ENCODE peak calls at places on chromosome 11, in ten cellular contexts. One of them, this sample, is unnamed.

GRCh38 chr11:64118871-64119495 is 46.9 kb downstream of the MACROD1 start:
- DNase-seq in brain microvascular endothelial cell: no peak
- DNase-seq in upper lobe of right lung: no peak
- DNase-seq in SK-N-SH: no peak
- DNase-seq in ovary: no peak
- DNase-seq in kidney: no peak
- DNase-seq in K562: no peak
- DNase-seq in lung: no peak
- DNase-seq in heart left ventricle: no peak
- DNase-seq in HCT116: no peak
- DNase-seq in this sample: no peak

GRCh38 chr11:125768256-125769046 is 10.2 kb downstream of the PATE2 start:
- DNase-seq in brain microvascular endothelial cell: no peak
- DNase-seq in upper lobe of right lung: no peak
- DNase-seq in SK-N-SH: no peak
- DNase-seq in ovary: no peak
- DNase-seq in kidney: peak
- DNase-seq in K562: no peak
- DNase-seq in lung: no peak
- DNase-seq in heart left ventricle: no peak
- DNase-seq in HCT116: no peak
- DNase-seq in this sample: no peak

GRCh38 chr11:72833083-72833733 is 19.0 kb downstream of the ATG16L2 start:
- DNase-seq in brain microvascular endothelial cell: no peak
- DNase-seq in upper lobe of right lung: no peak
- DNase-seq in SK-N-SH: no peak
- DNase-seq in ovary: no peak
- DNase-seq in kidney: no peak
- DNase-seq in K562: no peak
- DNase-seq in lung: no peak
- DNase-seq in heart left ventricle: no peak
- DNase-seq in HCT116: no peak
- DNase-seq in this sample: no peak

GRCh38 chr11:73980001-73980960 is 2.4 kb downstream of the UCP2 start:
- DNase-seq in brain microvascular endothelial cell: no peak
- DNase-seq in upper lobe of right lung: peak
- DNase-seq in SK-N-SH: no peak
- DNase-seq in ovary: no peak
- DNase-seq in kidney: peak
- DNase-seq in K562: peak
- DNase-seq in lung: peak
- DNase-seq in heart left ventricle: peak
- DNase-seq in HCT116: no peak
- DNase-seq in this sample: no peak

GRCh38 chr11:77141034-77141433 is 13.0 kb downstream of the MYO7A start:
- DNase-seq in brain microvascular endothelial cell: peak
- DNase-seq in upper lobe of right lung: no peak
- DNase-seq in SK-N-SH: no peak
- DNase-seq in ovary: no peak
- DNase-seq in kidney: no peak
- DNase-seq in K562: no peak
- DNase-seq in lung: no peak
- DNase-seq in heart left ventricle: no peak
- DNase-seq in HCT116: no peak
- DNase-seq in this sample: no peak

GRCh38 chr11:47257518-47258316 is at the start of gene NR1H3:
- DNase-seq in brain microvascular endothelial cell: peak
- DNase-seq in upper lobe of right lung: peak
- DNase-seq in SK-N-SH: peak
- DNase-seq in ovary: peak
- DNase-seq in kidney: peak
- DNase-seq in K562: peak
- DNase-seq in lung: peak
- DNase-seq in heart left ventricle: peak
- DNase-seq in HCT116: no peak
- DNase-seq in this sample: no peak

GRCh38 chr11:125082611-125083311 is 19.7 kb downstream of the SLC37A2 start:
- DNase-seq in brain microvascular endothelial cell: peak
- DNase-seq in upper lobe of right lung: no peak
- DNase-seq in SK-N-SH: peak
- DNase-seq in ovary: no peak
- DNase-seq in kidney: no peak
- DNase-seq in K562: no peak
- DNase-seq in lung: no peak
- DNase-seq in heart left ventricle: no peak
- DNase-seq in HCT116: peak
- DNase-seq in this sample: peak

GRCh38 chr11:123559418-123559817 is 95.0 kb downstream of the SCN3B start:
- DNase-seq in brain microvascular endothelial cell: peak
- DNase-seq in upper lobe of right lung: no peak
- DNase-seq in SK-N-SH: no peak
- DNase-seq in ovary: no peak
- DNase-seq in kidney: no peak
- DNase-seq in K562: no peak
- DNase-seq in lung: no peak
- DNase-seq in heart left ventricle: no peak
- DNase-seq in HCT116: no peak
- DNase-seq in this sample: no peak

GRCh38 chr11:9708544-9708943 is 44.7 kb downstream of the SWAP70 start:
- DNase-seq in brain microvascular endothelial cell: no peak
- DNase-seq in upper lobe of right lung: no peak
- DNase-seq in SK-N-SH: no peak
- DNase-seq in ovary: no peak
- DNase-seq in kidney: no peak
- DNase-seq in K562: no peak
- DNase-seq in lung: no peak
- DNase-seq in heart left ventricle: no peak
- DNase-seq in HCT116: no peak
- DNase-seq in this sample: no peak

GRCh38 chr11:114774599-114775365 is 96.5 kb downstream of the NXPE2 start:
- DNase-seq in brain microvascular endothelial cell: no peak
- DNase-seq in upper lobe of right lung: no peak
- DNase-seq in SK-N-SH: peak
- DNase-seq in ovary: no peak
- DNase-seq in kidney: no peak
- DNase-seq in K562: peak
- DNase-seq in lung: peak
- DNase-seq in heart left ventricle: peak
- DNase-seq in HCT116: peak
- DNase-seq in this sample: peak

GRCh38 chr11:60482361-60482760 is 10.2 kb upstream of the MS4A12 start:
- DNase-seq in brain microvascular endothelial cell: no peak
- DNase-seq in upper lobe of right lung: no peak
- DNase-seq in SK-N-SH: no peak
- DNase-seq in ovary: no peak
- DNase-seq in kidney: no peak
- DNase-seq in K562: no peak
- DNase-seq in lung: no peak
- DNase-seq in heart left ventricle: no peak
- DNase-seq in HCT116: no peak
- DNase-seq in this sample: no peak

GRCh38 chr11:60485987-60486386 is 6.6 kb upstream of the MS4A12 start:
- DNase-seq in brain microvascular endothelial cell: no peak
- DNase-seq in upper lobe of right lung: no peak
- DNase-seq in SK-N-SH: peak
- DNase-seq in ovary: no peak
- DNase-seq in kidney: no peak
- DNase-seq in K562: peak
- DNase-seq in lung: peak
- DNase-seq in heart left ventricle: no peak
- DNase-seq in HCT116: peak
- DNase-seq in this sample: no peak
- TF ChIP-seq CTCF in brain microvascular endothelial cell: peak
- TF ChIP-seq CTCF in upper lobe of right lung: peak
- TF ChIP-seq CTCF in SK-N-SH: peak
- TF ChIP-seq CTCF in ovary: no peak
- TF ChIP-seq CTCF in kidney: peak
- TF ChIP-seq CTCF in K562: peak
- TF ChIP-seq CTCF in lung: peak
- TF ChIP-seq CTCF in heart left ventricle: no peak
- TF ChIP-seq CTCF in HCT116: peak
- TF ChIP-seq CTCF in this sample: no peak

GRCh38 chr11:61971177-61972111 is 4.0 kb upstream of the FTH1 start:
- DNase-seq in brain microvascular endothelial cell: peak
- DNase-seq in upper lobe of right lung: peak
- DNase-seq in SK-N-SH: peak
- DNase-seq in ovary: peak
- DNase-seq in kidney: peak
- DNase-seq in K562: peak
- DNase-seq in lung: peak
- DNase-seq in heart left ventricle: peak
- DNase-seq in HCT116: peak
- DNase-seq in this sample: peak
- H3K4me3 ChIP-seq in brain microvascular endothelial cell: no peak
- H3K4me3 ChIP-seq in upper lobe of right lung: peak
- H3K4me3 ChIP-seq in SK-N-SH: no peak
- H3K4me3 ChIP-seq in ovary: no peak
- H3K4me3 ChIP-seq in kidney: peak
- H3K4me3 ChIP-seq in K562: no peak
- H3K4me3 ChIP-seq in lung: no peak
- H3K4me3 ChIP-seq in heart left ventricle: no peak
- H3K4me3 ChIP-seq in HCT116: no peak
- H3K4me3 ChIP-seq in this sample: no peak

GRCh38 chr11:100004541-100004940 is 682.5 kb upstream of the ARHGAP42 start:
- DNase-seq in brain microvascular endothelial cell: peak
- DNase-seq in upper lobe of right lung: no peak
- DNase-seq in SK-N-SH: no peak
- DNase-seq in ovary: peak
- DNase-seq in kidney: no peak
- DNase-seq in K562: no peak
- DNase-seq in lung: no peak
- DNase-seq in heart left ventricle: no peak
- DNase-seq in HCT116: no peak
- DNase-seq in this sample: no peak

GRCh38 chr11:100009728-100010127 is 677.4 kb upstream of the ARHGAP42 start:
- DNase-seq in brain microvascular endothelial cell: no peak
- DNase-seq in upper lobe of right lung: no peak
- DNase-seq in SK-N-SH: no peak
- DNase-seq in ovary: no peak
- DNase-seq in kidney: no peak
- DNase-seq in K562: no peak
- DNase-seq in lung: no peak
- DNase-seq in heart left ventricle: no peak
- DNase-seq in HCT116: no peak
- DNase-seq in this sample: no peak

GRCh38 chr11:100008440-100008839 is 678.6 kb upstream of the ARHGAP42 start:
- DNase-seq in brain microvascular endothelial cell: no peak
- DNase-seq in upper lobe of right lung: no peak
- DNase-seq in SK-N-SH: no peak
- DNase-seq in ovary: no peak
- DNase-seq in kidney: no peak
- DNase-seq in K562: no peak
- DNase-seq in lung: no peak
- DNase-seq in heart left ventricle: no peak
- DNase-seq in HCT116: no peak
- DNase-seq in this sample: no peak

GRCh38 chr11:100010393-100010792 is 676.7 kb upstream of the ARHGAP42 start:
- DNase-seq in brain microvascular endothelial cell: no peak
- DNase-seq in upper lobe of right lung: no peak
- DNase-seq in SK-N-SH: no peak
- DNase-seq in ovary: no peak
- DNase-seq in kidney: no peak
- DNase-seq in K562: no peak
- DNase-seq in lung: no peak
- DNase-seq in heart left ventricle: no peak
- DNase-seq in HCT116: no peak
- DNase-seq in this sample: no peak
- TF ChIP-seq CTCF in brain microvascular endothelial cell: peak
- TF ChIP-seq CTCF in upper lobe of right lung: no peak
- TF ChIP-seq CTCF in SK-N-SH: peak
- TF ChIP-seq CTCF in ovary: no peak
- TF ChIP-seq CTCF in kidney: no peak
- TF ChIP-seq CTCF in K562: no peak
- TF ChIP-seq CTCF in lung: no peak
- TF ChIP-seq CTCF in heart left ventricle: no peak
- TF ChIP-seq CTCF in HCT116: no peak
- TF ChIP-seq CTCF in this sample: no peak

GRCh38 chr11:62850911-62851806 is 11.8 kb upstream of the WDR74 start:
- DNase-seq in brain microvascular endothelial cell: no peak
- DNase-seq in upper lobe of right lung: no peak
- DNase-seq in SK-N-SH: no peak
- DNase-seq in ovary: no peak
- DNase-seq in kidney: peak
- DNase-seq in K562: no peak
- DNase-seq in lung: no peak
- DNase-seq in heart left ventricle: no peak
- DNase-seq in HCT116: peak
- DNase-seq in this sample: no peak

GRCh38 chr11:62854013-62854824 is 14.8 kb upstream of the WDR74 start:
- DNase-seq in brain microvascular endothelial cell: no peak
- DNase-seq in upper lobe of right lung: no peak
- DNase-seq in SK-N-SH: no peak
- DNase-seq in ovary: no peak
- DNase-seq in kidney: no peak
- DNase-seq in K562: peak
- DNase-seq in lung: no peak
- DNase-seq in heart left ventricle: no peak
- DNase-seq in HCT116: no peak
- DNase-seq in this sample: no peak

GRCh38 chr11:62851807-62852522 is 12.6 kb upstream of the WDR74 start:
- DNase-seq in brain microvascular endothelial cell: no peak
- DNase-seq in upper lobe of right lung: no peak
- DNase-seq in SK-N-SH: no peak
- DNase-seq in ovary: no peak
- DNase-seq in kidney: no peak
- DNase-seq in K562: no peak
- DNase-seq in lung: no peak
- DNase-seq in heart left ventricle: no peak
- DNase-seq in HCT116: no peak
- DNase-seq in this sample: no peak

GRCh38 chr11:62853279-62853965 is 14.0 kb upstream of the WDR74 start:
- DNase-seq in brain microvascular endothelial cell: no peak
- DNase-seq in upper lobe of right lung: no peak
- DNase-seq in SK-N-SH: no peak
- DNase-seq in ovary: no peak
- DNase-seq in kidney: no peak
- DNase-seq in K562: no peak
- DNase-seq in lung: no peak
- DNase-seq in heart left ventricle: no peak
- DNase-seq in HCT116: no peak
- DNase-seq in this sample: no peak

DNA sequence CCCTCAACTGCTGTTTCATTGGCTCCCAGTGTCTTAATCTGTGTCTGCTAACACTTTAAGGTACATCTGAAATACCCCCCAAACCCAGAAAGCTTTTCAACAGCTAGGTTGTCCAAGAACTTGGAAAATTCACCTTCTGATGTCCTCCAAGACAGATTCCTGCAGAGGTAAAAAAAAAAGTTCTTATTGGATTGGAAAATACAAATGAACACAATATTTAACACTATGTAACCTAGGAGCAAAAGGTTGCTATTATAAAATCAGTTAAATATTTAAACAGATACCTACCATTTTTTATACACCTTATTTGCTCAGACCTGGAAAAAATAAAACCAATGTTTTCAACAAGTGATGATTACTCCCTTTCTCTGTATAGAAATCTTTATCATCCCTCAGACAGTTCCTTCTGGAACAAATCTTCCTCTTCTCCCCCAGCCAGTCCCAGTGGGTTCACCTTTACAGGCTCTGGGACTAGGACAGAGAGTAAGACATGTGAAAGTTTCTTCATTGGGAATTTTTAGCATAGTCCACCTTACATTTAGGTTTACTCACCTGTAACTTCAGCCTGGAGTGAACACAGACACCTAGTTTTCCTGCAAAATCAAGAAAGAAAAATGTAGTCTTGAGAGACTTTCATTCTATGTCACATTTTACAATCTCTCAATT is 13.3 kb upstream of the WDR74 start:
- DNase-seq in brain microvascular endothelial cell: no peak
- DNase-seq in upper lobe of right lung: no peak
- DNase-seq in SK-N-SH: no peak
- DNase-seq in ovary: no peak
- DNase-seq in kidney: no peak
- DNase-seq in K562: no peak
- DNase-seq in lung: no peak
- DNase-seq in heart left ventricle: no peak
- DNase-seq in HCT116: no peak
- DNase-seq in this sample: no peak
- H3K4me3 ChIP-seq in brain microvascular endothelial cell: no peak
- H3K4me3 ChIP-seq in upper lobe of right lung: no peak
- H3K4me3 ChIP-seq in SK-N-SH: no peak
- H3K4me3 ChIP-seq in ovary: no peak
- H3K4me3 ChIP-seq in kidney: no peak
- H3K4me3 ChIP-seq in K562: peak
- H3K4me3 ChIP-seq in lung: no peak
- H3K4me3 ChIP-seq in heart left ventricle: no peak
- H3K4me3 ChIP-seq in HCT116: no peak
- H3K4me3 ChIP-seq in this sample: no peak

This sample was measured in astrocyte of the cerebellum.